ENCODE peak calls at places on chromosomes 7 and 10, in ten cellular contexts. I is T-helper 2 cell, Q is T-cell, D is NCI-H187 treated with DMSO at 0.1 percent for 48 hours, A is HT-29, O is GM13977, P is lung, L is body of pancreas, X is NCI-H774, Y is cardiac fibroblast. K is an unnamed sample.

GRCh38 chr7:158252837-158253669 is 334.6 kb downstream of the PTPRN2 start:
- DNase-seq in I (no peak), Q (no peak), D (no peak), A (no peak), O (no peak), P (no peak), L (no peak), X (no peak), Y (no peak), K (no peak)

GRCh38 chr10:122461367-122461728 is at the start of gene HTRA1:
- DNase-seq in I (no peak), Q (no peak), D (no peak), A (no peak), O (no peak), P (peak), L (peak), X (no peak), Y (peak), K (no peak)

GRCh38 chr7:153381275-153382119 is 621.9 kb downstream of the ACTR3B start:
- DNase-seq in I (peak), Q (no peak), D (no peak), A (peak), O (peak), P (no peak), L (peak), X (peak), Y (no peak), K (no peak)

GRCh38 chr10:57222603-57223002 is 861.5 kb upstream of the ZWINT start:
- DNase-seq in I (no peak), Q (no peak), D (no peak), A (no peak), O (no peak), P (no peak), L (no peak), X (no peak), Y (no peak), K (no peak)

GRCh38 chr7:117284692-117285091 is 38.2 kb downstream of the WNT2 start:
- DNase-seq in I (no peak), Q (no peak), D (no peak), A (no peak), O (no peak), P (no peak), L (no peak), X (no peak), Y (no peak), K (no peak)

GRCh38 chr10:62992145-62992721 is 140.9 kb upstream of the NRBF2 start:
- DNase-seq in I (no peak), Q (no peak), D (no peak), A (no peak), O (peak), P (no peak), L (no peak), X (no peak), Y (peak), K (no peak)

GRCh38 chr10:122379041-122379440 is 4.5 kb downstream of the PLEKHA1 start:
- DNase-seq in I (no peak), Q (no peak), D (no peak), A (no peak), O (no peak), P (no peak), L (no peak), X (no peak), Y (no peak), K (no peak)

GRCh38 chr7:82481499-82482097 is 38.0 kb upstream of the CACNA2D1 start:
- DNase-seq in I (peak), Q (no peak), D (peak), A (peak), O (peak), P (no peak), L (no peak), X (peak), Y (peak), K (no peak)

GRCh38 chr10:69449841-69450240 is 1.4 kb upstream of the TSPAN15 start:
- DNase-seq in I (peak), Q (no peak), D (no peak), A (peak), O (peak), P (peak), L (peak), X (peak), Y (peak), K (no peak)

GRCh38 chr10:11874568-11875182 is 51.5 kb downstream of the PROSER2 start:
- DNase-seq in I (peak), Q (peak), D (no peak), A (peak), O (peak), P (peak), L (peak), X (no peak), Y (peak), K (no peak)

GRCh38 chr7:51079494-51079893 is 237.1 kb downstream of the COBL start:
- DNase-seq in I (peak), Q (no peak), D (no peak), A (peak), O (no peak), P (no peak), L (peak), X (no peak), Y (no peak), K (no peak)

GRCh38 chr10:117004627-117005453 is at the start of gene SHTN1:
- DNase-seq in I (peak), Q (no peak), D (peak), A (peak), O (peak), P (peak), L (peak), X (peak), Y (peak), K (peak)

GRCh38 chr7:27958933-27959548 is 219.1 kb downstream of the TAX1BP1 start:
- DNase-seq in I (no peak), Q (no peak), D (no peak), A (no peak), O (no peak), P (no peak), L (no peak), X (no peak), Y (no peak), K (no peak)

K was measured in NCI-H1436 treated with DMSO at 0.1 percent for 48 hours.